ENCODE peak calls at places on chromosomes 4 and X, in eight cellular contexts. N is sigmoid colon, J is endothelial cell of umbilical vein, Z is H1, G is prostate gland, L is HCT116, M is K562, U is esophagus muscularis mucosa. T is an unnamed sample.

GRCh38 chr4:162201673-162202072 is 37.9 kb upstream of the FSTL5 start:
- DNase-seq in N (no peak), G (no peak), Z (no peak), L (no peak), U (no peak), J (no peak), M (no peak), T (no peak)

GRCh38 chr4:136637071-136637777 is 895.1 kb downstream of the PCDH18 start:
- DNase-seq in G (no peak), Z (peak; percentile 25), N (no peak), J (peak; percentile 16), M (peak; percentile 11), U (no peak), L (peak; percentile 15), T (no peak)

GRCh38 chr4:169005453-169006099 is 4.5 kb downstream of the CBR4 start:
- DNase-seq in G (no peak), L (no peak), Z (no peak), N (no peak), J (no peak), M (no peak), U (no peak), T (no peak)

GRCh38 chrX:12210196-12210815 is 72.0 kb downstream of the FRMPD4 start:
- DNase-seq in J (no peak), N (peak; percentile 87), G (no peak), U (no peak), M (no peak), Z (no peak), L (no peak), T (no peak)

GRCh38 chrX:17590892-17591740 is 146.2 kb upstream of the SCML1 start:
- DNase-seq in J (peak; percentile 77), U (no peak), L (peak; percentile 49), Z (peak; percentile 36), N (peak; percentile 83), M (peak; percentile 36), G (peak; percentile 26), T (peak; percentile 66)

GRCh38 chr4:3491681-3492405 is 28.7 kb downstream of the DOK7 start:
- DNase-seq in G (no peak), M (no peak), J (no peak), N (no peak), L (no peak), Z (no peak), U (no peak), T (no peak)

GRCh38 chr4:175971393-175972179 is 94.1 kb upstream of the WDR17 start:
- DNase-seq in G (no peak), N (no peak), U (no peak), M (no peak), J (no peak), L (no peak), Z (no peak), T (no peak)

GRCh38 chr4:44651425-44651824 is at the start of gene YIPF7:
- DNase-seq in M (no peak), U (no peak), G (no peak), L (no peak), J (no peak), N (no peak), Z (no peak), T (no peak)

GRCh38 chr4:84814100-84814750 is 152.3 kb downstream of the WDFY3 start:
- DNase-seq in G (no peak), U (no peak), J (peak; percentile 87), N (no peak), Z (no peak), L (peak; percentile 60), M (peak; percentile 56), T (no peak)

GRCh38 chr4:179285696-179286095 is 1843.5 kb upstream of the AGA start:
- DNase-seq in G (no peak), M (no peak), Z (no peak), N (no peak), L (no peak), J (no peak), U (no peak), T (no peak)

GRCh38 chr4:128823025-128823661 is 13.6 kb downstream of the JADE1 start:
- DNase-seq in U (no peak), N (no peak), G (no peak), M (no peak), Z (no peak), L (peak; percentile 21), J (peak; percentile 46), T (no peak)

GRCh38 chr4:166006217-166006616 is 133.2 kb downstream of the TLL1 start:
- DNase-seq in M (no peak), J (no peak), G (no peak), L (no peak), Z (no peak), U (no peak), N (no peak), T (no peak)

GRCh38 chrX:153662266-153662665 is 11.3 kb downstream of the PNCK start:
- DNase-seq in M (peak; percentile 76), U (no peak), J (peak; percentile 39), L (peak; percentile 51), Z (no peak), N (peak; percentile 71), G (peak; percentile 24), T (peak; percentile 73)

GRCh38 chr4:54517793-54518444 is 139.8 kb upstream of the KIT start:
- DNase-seq in U (peak; percentile 19), N (no peak), L (no peak), J (no peak), Z (no peak), G (no peak), M (no peak), T (no peak)

GRCh38 chr4:153188966-153189801 is 15.1 kb upstream of the TRIM2 start:
- DNase-seq in G (no peak), Z (no peak), U (no peak), M (no peak), L (no peak), J (no peak), N (peak; percentile 27), T (no peak)

GRCh38 chrX:110759785-110760184 is 35.8 kb downstream of the CHRDL1 start:
- DNase-seq in L (no peak), M (no peak), G (no peak), U (no peak), N (no peak), Z (no peak), J (no peak), T (no peak)

GRCh38 chrX:42515939-42516338 is 262.0 kb downstream of the PPP1R2C start:
- DNase-seq in Z (no peak), N (no peak), J (no peak), U (no peak), M (no peak), L (no peak), G (no peak), T (no peak)

GRCh38 chr4:149164282-149164681 is 651.4 kb downstream of the IQCM start:
- DNase-seq in J (peak; percentile 5), M (no peak), N (no peak), G (no peak), U (no peak), Z (peak; percentile 56), L (no peak), T (no peak)
- TF ChIP-seq POLR2AphosphoS5 in J (no peak), M (no peak), N (no peak), G (no peak), U (no peak), Z (no peak), L (no peak), T (no peak)

DNA sequence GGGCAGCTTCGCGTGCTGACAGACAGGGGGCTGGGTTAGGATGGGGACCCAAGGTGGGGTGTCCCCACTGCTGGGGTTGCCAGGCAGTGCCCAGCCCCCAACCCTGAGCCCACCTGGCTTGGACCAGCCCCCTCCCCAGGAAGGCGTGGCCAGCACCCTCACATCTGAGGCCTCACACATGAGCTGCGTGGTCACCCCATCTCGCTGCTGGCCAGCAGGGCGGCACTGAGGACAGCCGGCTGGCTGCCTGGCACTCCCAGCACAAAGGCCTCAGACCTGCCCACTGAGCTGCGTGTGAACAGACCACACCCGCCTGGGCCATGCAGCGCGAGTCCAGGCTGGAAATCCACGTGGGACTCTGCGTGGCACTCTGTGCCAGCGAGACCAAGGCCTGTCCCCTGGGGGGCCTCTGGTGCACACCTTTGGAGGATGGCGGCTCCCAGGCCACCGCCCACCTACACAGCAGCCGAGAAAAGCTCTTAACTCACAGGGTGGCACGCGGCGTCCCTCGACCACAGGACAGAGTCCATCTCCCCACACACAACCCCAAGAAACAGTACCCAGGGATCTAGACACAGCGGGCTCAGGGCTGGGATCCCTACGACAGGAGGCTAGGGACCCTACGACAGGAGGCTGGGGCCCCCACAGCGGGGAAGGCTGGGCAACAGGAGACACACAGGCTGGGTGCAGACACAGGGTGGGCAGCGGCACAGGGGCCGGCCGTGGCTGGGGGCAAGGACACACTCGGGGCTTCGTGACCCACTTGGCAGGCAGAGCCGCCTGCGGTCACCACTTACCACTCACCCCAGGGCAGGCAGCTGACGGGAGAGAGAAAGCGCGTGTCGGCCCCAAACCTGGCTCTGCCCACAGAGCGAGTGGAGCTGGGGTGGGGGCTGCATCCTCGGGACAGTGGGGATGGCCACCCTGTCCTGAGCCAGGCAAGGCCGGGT is 9.8 kb downstream of the DGKQ start:
- DNase-seq in J (no peak), M (no peak), G (no peak), Z (no peak), U (no peak), N (no peak), L (no peak), T (peak; percentile 65)
- TF ChIP-seq POLR2A in J (no peak), M (no peak), G (no peak), Z (no peak), U (no peak), N (no peak), L (no peak), T (no peak)

DNA sequence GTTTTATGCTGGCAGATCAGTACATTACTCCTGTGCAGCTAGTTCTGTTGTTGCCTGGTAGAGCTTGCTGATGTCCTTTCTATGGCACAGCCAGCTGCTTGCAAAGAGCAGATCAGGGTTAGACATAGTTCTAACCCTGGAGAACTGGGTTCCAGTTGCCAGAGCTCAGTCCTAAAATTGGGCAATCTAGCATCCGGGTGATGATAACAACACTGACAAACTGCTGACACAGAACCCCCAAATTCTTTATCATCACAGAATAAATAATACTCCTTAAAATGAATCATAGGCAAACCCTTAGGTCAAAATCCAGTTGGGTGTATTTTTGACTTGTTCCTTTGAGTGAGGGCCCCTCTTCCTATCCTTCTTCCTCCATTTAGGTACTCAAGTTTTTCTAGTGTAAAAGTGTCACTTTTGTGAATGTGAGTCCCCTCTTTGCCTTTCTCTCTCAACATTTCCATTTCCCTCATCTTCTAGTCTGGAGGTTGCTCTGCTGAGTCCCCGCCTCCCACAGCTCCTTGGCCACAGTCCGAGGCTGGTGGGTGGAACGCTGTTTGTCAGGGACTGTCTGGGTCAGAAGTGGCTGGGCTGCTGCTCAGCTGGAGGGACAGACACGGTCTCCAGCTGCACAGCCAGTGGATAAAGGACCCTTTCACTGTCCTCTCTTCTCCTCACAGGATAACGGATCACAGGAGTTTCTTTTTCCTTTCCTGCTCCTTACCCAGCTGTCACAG is 93.6 kb upstream of the RASGEF1B start:
- DNase-seq in Z (no peak), M (peak; percentile 3), N (peak; percentile 88), U (no peak), G (peak; percentile 19), L (no peak), J (no peak), T (peak; percentile 89)
- TF ChIP-seq POLR2AphosphoS5 in Z (no peak), M (no peak), N (no peak), U (peak; percentile 65), G (no peak), L (no peak), J (no peak), T (no peak)

DNA sequence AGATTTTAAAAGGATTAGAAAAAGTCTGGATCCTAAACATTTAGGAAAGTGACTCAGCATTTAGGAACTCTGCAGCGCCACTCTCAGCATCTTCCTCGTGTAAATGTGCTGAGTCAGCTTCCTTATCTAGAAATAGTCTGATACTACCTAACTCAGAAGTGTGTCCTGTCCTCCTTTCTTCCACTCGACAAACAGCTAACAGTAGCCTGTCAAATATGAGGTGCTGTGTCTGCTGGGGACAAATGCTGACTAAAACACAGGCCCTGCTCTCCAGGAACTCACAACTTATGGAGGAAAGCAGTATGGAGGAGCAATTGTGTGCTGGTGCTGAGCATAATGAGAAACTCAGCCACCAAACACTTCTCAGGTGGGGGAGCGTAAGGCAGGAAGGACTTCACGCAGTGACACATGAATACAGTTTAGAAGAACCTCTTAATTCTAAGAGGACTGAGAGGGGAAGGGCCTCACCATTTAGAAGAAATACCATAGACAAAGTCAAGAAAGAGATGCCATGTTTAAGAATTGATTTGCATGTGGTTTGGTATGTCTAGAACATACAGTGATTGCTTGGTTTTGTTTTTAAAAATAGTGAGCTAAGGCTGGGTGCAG is 125.3 kb downstream of the SOWAHB start:
- DNase-seq in N (no peak), J (peak; percentile 41), L (no peak), Z (no peak), G (no peak), U (no peak), M (peak; percentile 49), T (no peak)
- TF ChIP-seq POLR2A in N (no peak), J (no peak), L (no peak), Z (no peak), G (no peak), U (no peak), M (no peak), T (no peak)

T was measured in suprapubic skin.